ENCODE peak calls at places on chromosomes 12 and 14, in four cellular contexts. V is T-helper 9 cell, T is sigmoid colon, Y is tibial artery. I is an unnamed sample.
A peak's percentile ranks its signal among the peaks of the same experiment; 100 is the strongest.

GRCh38 chr12:4849024-4849594 is 60.6 kb upstream of the KCNA1 start:
- DNase-seq in Y (no peak), V (no peak), T (no peak), I (no peak)

GRCh38 chr14:64848239-64848638 is 31.5 kb downstream of the SPTB start:
- DNase-seq in V (no peak), Y (no peak), T (no peak), I (no peak)

GRCh38 chr12:64400041-64400440 is 4.2 kb upstream of the XPOT start:
- DNase-seq in Y (no peak), V (peak; percentile 26), T (no peak), I (no peak)

GRCh38 chr12:2414810-2415567 is 362.2 kb downstream of the CACNA1C start:
- DNase-seq in T (peak; percentile 65), Y (no peak), V (no peak), I (no peak)

GRCh38 chr12:77047341-77048202 is 17.8 kb downstream of the E2F7 start:
- DNase-seq in Y (no peak), V (no peak), T (no peak), I (no peak)

GRCh38 chr12:116244001-116244400 is 33.5 kb downstream of the MED13L start:
- DNase-seq in Y (no peak), V (no peak), T (no peak), I (no peak)

GRCh38 chr14:63362305-63362914 is 43.7 kb upstream of the GPHB5 start:
- DNase-seq in Y (no peak), V (no peak), T (no peak), I (no peak)

GRCh38 chr14:75578786-75579781 is 664 bp downstream of the FLVCR2 start:
- DNase-seq in V (no peak), Y (peak; percentile 56), T (peak; percentile 68), I (peak; percentile 23)

GRCh38 chr14:23631702-23632460 is 4.3 kb upstream of the DHRS2 start:
- DNase-seq in V (peak; percentile 74), T (peak; percentile 84), Y (no peak), I (no peak)

GRCh38 chr12:124679533-124680371 is 112.3 kb upstream of the NCOR2 start:
- DNase-seq in T (peak; percentile 77), V (no peak), Y (peak; percentile 58), I (peak; percentile 71)